ENCODE peak calls at places on chromosome 10, in ten cellular contexts. U is brain microvascular endothelial cell, W is heart right ventricle, D is RWPE1, Y is PC-3, L is thoracic aorta, K is mesenchymal stem cell, M is neuronal stem cell, X is kidney, Z is neural progenitor cell. C is an unnamed sample.
A peak's percentile ranks its signal among the peaks of the same experiment; 100 is the strongest.

GRCh38 chr10:114550756-114551290 is 107.3 kb downstream of the ABLIM1 start:
- DNase-seq in U (no peak), W (no peak), D (no peak), Y (peak; percentile 55), L (no peak), K (peak; percentile 49), M (no peak), X (no peak), Z (peak; percentile 57), C (no peak)

GRCh38 chr10:9331583-9332008 is 1277.1 kb downstream of the GATA3 start:
- DNase-seq in U (peak; percentile 5), W (no peak), D (peak; percentile 69), Y (peak; percentile 32), L (no peak), K (peak; percentile 58), M (peak; percentile 23), X (no peak), Z (peak; percentile 49), C (peak; percentile 16)

GRCh38 chr10:47371629-47372485 is 12.2 kb downstream of the ZNF488 start:
- DNase-seq in U (no peak), W (no peak), D (no peak), Y (no peak), L (no peak), K (no peak), M (no peak), X (peak; percentile 21), Z (no peak), C (no peak)

GRCh38 chr10:18140149-18140956 is at the start of gene CACNB2:
- DNase-seq in U (no peak), W (peak; percentile 74), D (no peak), Y (peak; percentile 10), L (no peak), K (peak; percentile 34), M (peak; percentile 52), X (peak; percentile 69), Z (peak; percentile 84), C (no peak)

GRCh38 chr10:92573091-92573797 is 649 bp downstream of the IDE start:
- DNase-seq in U (no peak), W (no peak), D (peak; percentile 56), Y (peak; percentile 42), L (no peak), K (peak; percentile 68), M (peak; percentile 9), X (peak; percentile 84), Z (peak; percentile 57), C (no peak)

GRCh38 chr10:89301231-89301630 is 615 bp upstream of the IFIT2 start:
- DNase-seq in U (no peak), W (no peak), D (no peak), Y (peak; percentile 26), L (no peak), K (peak; percentile 47), M (no peak), X (no peak), Z (no peak), C (no peak)

GRCh38 chr10:28838908-28839307 is 161.6 kb downstream of the BAMBI start:
- DNase-seq in U (peak; percentile 62), W (no peak), D (no peak), Y (peak; percentile 9), L (no peak), K (peak; percentile 74), M (no peak), X (no peak), Z (no peak), C (no peak)

GRCh38 chr10:47277352-47278151 is 22.4 kb upstream of the GDF10 start:
- DNase-seq in U (no peak), W (no peak), D (no peak), Y (peak; percentile 4), L (no peak), K (no peak), M (no peak), X (no peak), Z (no peak), C (no peak)

GRCh38 chr10:70513848-70514309 is 35.3 kb downstream of the PALD1 start:
- DNase-seq in U (no peak), W (no peak), D (no peak), Y (no peak), L (no peak), K (no peak), M (no peak), X (peak; percentile 78), Z (no peak), C (no peak)

GRCh38 chr10:130105724-130106123 is 4.9 kb downstream of the C10orf143 start:
- DNase-seq in U (no peak), W (no peak), D (no peak), Y (no peak), L (no peak), K (no peak), M (peak; percentile 33), X (no peak), Z (peak; percentile 54), C (no peak)

DNA sequence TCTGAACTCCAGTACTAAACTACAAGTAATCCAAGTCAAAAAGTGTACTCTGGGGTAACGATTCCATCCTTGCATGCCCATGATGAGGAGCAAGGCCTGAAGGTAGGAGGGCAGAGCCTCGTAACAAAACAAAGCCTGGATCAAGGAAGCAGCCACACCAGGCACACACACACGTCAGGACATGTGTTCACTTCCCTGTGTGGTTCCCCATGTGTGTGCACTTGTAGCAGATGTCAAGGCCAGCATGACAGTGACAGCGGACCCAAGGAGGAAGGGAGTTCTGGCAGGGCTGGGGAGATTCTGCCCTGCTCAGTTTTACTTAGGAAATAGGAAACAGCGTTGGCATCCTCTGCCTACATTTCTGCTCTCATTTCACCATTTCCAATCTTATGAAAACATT is 92.8 kb downstream of the ALOX5 start:
- DNase-seq in U (no peak), W (no peak), D (no peak), Y (no peak), L (no peak), K (no peak), M (no peak), X (no peak), Z (no peak), C (no peak)
- H3K27ac ChIP-seq in U (no peak overlapping the region), W (no peak overlapping the region), D (no peak overlapping the region), Y (no peak overlapping the region), L (no peak overlapping the region), K (no peak overlapping the region), M (no peak overlapping the region), X (no peak overlapping the region), Z (no peak overlapping the region), C (no peak overlapping the region)

GRCh38 chr10:113080621-113081229 is 130.7 kb downstream of the TCF7L2 start:
- DNase-seq in U (no peak), W (no peak), D (no peak), Y (no peak), L (no peak), K (no peak), M (no peak), X (no peak), Z (no peak), C (no peak)

GRCh38 chr10:113085776-113086175 is 135.7 kb downstream of the TCF7L2 start:
- DNase-seq in U (no peak), W (no peak), D (no peak), Y (no peak), L (no peak), K (no peak), M (no peak), X (no peak), Z (no peak), C (no peak)

GRCh38 chr10:113087082-113088029 is 137.3 kb downstream of the TCF7L2 start:
- DNase-seq in U (peak; percentile 99), W (no peak), D (peak; percentile 93), Y (peak; percentile 95), L (peak; percentile 69), K (peak; percentile 99), M (no peak), X (peak; percentile 74), Z (no peak), C (peak; percentile 98)

GRCh38 chr10:113086282-113086681 is 136.2 kb downstream of the TCF7L2 start:
- DNase-seq in U (no peak), W (no peak), D (no peak), Y (no peak), L (no peak), K (peak; percentile 69), M (no peak), X (no peak), Z (no peak), C (no peak)

GRCh38 chr10:113084031-113084430 is 134.0 kb downstream of the TCF7L2 start:
- DNase-seq in U (peak; percentile 81), W (no peak), D (no peak), Y (no peak), L (no peak), K (peak; percentile 80), M (no peak), X (no peak), Z (no peak), C (no peak)
- H3K27ac ChIP-seq in U (peak overlapping the region; percentile 81), W (no peak overlapping the region), D (peak overlapping the region; percentile 36), Y (no peak overlapping the region), L (no peak overlapping the region), K (no peak overlapping the region), M (no peak overlapping the region), X (no peak overlapping the region), Z (no peak overlapping the region), C (peak overlapping the region; percentile 43)

DNA sequence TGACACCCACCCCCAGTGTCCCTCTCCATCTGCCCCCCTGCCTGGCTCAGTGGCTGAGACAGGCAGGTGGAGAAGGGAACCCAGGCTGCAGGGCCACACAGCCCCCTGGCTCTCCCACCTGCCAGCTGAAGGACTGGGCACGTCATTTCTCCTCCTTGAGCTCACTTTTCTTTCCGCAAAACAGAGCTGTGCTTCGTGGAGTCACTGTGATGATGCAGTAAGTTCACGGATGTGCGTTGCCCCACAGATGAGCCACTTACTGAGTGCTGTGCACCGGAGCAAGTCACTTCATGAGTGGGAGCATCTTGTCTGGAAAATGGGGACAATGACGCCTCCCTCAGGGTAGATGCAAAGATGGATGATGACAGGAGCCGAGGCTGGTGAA is 2.7 kb downstream of the OPN4 start:
- DNase-seq in U (no peak), W (no peak), D (no peak), Y (no peak), L (no peak), K (no peak), M (no peak), X (peak; percentile 31), Z (no peak), C (no peak)
- H3K27ac ChIP-seq in U (no peak overlapping the region), W (no peak overlapping the region), D (no peak overlapping the region), Y (no peak overlapping the region), L (no peak overlapping the region), K (no peak overlapping the region), M (no peak overlapping the region), X (no peak overlapping the region), Z (no peak overlapping the region), C (no peak overlapping the region)

GRCh38 chr10:76152186-76152585 is 720.8 kb downstream of the LRMDA start:
- DNase-seq in U (no peak), W (no peak), D (no peak), Y (no peak), L (no peak), K (no peak), M (no peak), X (no peak), Z (no peak), C (no peak)

GRCh38 chr10:76149602-76150138 is 718.2 kb downstream of the LRMDA start:
- DNase-seq in U (no peak), W (no peak), D (no peak), Y (no peak), L (no peak), K (no peak), M (no peak), X (no peak), Z (no peak), C (no peak)

GRCh38 chr10:76149182-76149581 is 717.8 kb downstream of the LRMDA start:
- DNase-seq in U (no peak), W (no peak), D (no peak), Y (no peak), L (no peak), K (peak; percentile 38), M (no peak), X (no peak), Z (no peak), C (no peak)

GRCh38 chr10:76150886-76151288 is 719.5 kb downstream of the LRMDA start:
- DNase-seq in U (no peak), W (no peak), D (no peak), Y (no peak), L (no peak), K (no peak), M (peak; percentile 8), X (no peak), Z (no peak), C (no peak)

GRCh38 chr10:76150139-76150885 is 718.9 kb downstream of the LRMDA start:
- DNase-seq in U (no peak), W (no peak), D (peak; percentile 24), Y (peak; percentile 50), L (no peak), K (peak; percentile 81), M (peak; percentile 82), X (no peak), Z (peak; percentile 89), C (no peak)
- H3K27ac ChIP-seq in U (no peak overlapping the region), W (no peak overlapping the region), D (no peak overlapping the region), Y (no peak overlapping the region), L (peak overlapping the region; percentile 33), K (no peak overlapping the region), M (peak overlapping the region; percentile 95), X (peak overlapping the region; percentile 60), Z (peak overlapping the region; percentile 96), C (peak overlapping the region; percentile 21)

C was measured in AG04450.